ENCODE peak calls at places on chromosomes 5 and 9, in four cellular contexts. C is germinal center, J is endothelial cell, D is NAMALWA. L is an unnamed sample.

GRCh38 chr5:39570418-39571027 is 145.7 kb upstream of the DAB2 start:
- DNase-seq in D (peak), C (no peak), J (no peak), L (peak)

GRCh38 chr9:121945281-121945680 is 147.8 kb downstream of the TTLL11 start:
- DNase-seq in D (peak), C (no peak), J (no peak), L (no peak)

GRCh38 chr5:124865603-124866354 is 119.3 kb upstream of the ZNF608 start:
- DNase-seq in J (no peak), C (no peak), D (no peak), L (no peak)

GRCh38 chr9:96048116-96048953 is 172.8 kb downstream of the ERCC6L2 start:
- DNase-seq in J (no peak), D (no peak), C (no peak), L (no peak)

GRCh38 chr5:76524872-76525271 is 98.3 kb downstream of the F2RL2 start:
- DNase-seq in D (no peak), C (no peak), J (no peak), L (no peak)

GRCh38 chr9:30410273-30410672 is 1974.2 kb upstream of the ACO1 start:
- DNase-seq in D (no peak), J (no peak), C (no peak), L (no peak)

GRCh38 chr5:171464829-171465228 is 45.4 kb downstream of the FGF18 start:
- DNase-seq in J (no peak), D (no peak), C (no peak), L (no peak)

GRCh38 chr9:109416135-109416706 is 81.9 kb downstream of the PTPN3 start:
- DNase-seq in J (no peak), D (peak), C (peak), L (no peak)

GRCh38 chr9:131233556-131233955 is 42.8 kb downstream of the FAM78A start:
- DNase-seq in J (no peak), C (no peak), D (no peak), L (no peak)

GRCh38 chr5:10704949-10705621 is 55.9 kb downstream of the DAP start:
- DNase-seq in J (no peak), C (no peak), D (no peak), L (no peak)